ENCODE peak calls at places on chromosomes 6 and 20, in six cellular contexts. One of them, this sample, is unnamed.
A peak's percentile ranks its signal among the peaks of the same experiment; 100 is the strongest.

GRCh38 chr6:43011207-43011606 is 2.5 kb downstream of the MEA1 start:
- DNase-seq in heart left ventricle: no peak
- DNase-seq in GM04503: no peak
- DNase-seq in NCI-H1092 treated with DMSO at 0.1 percent for 48 hours: no peak
- DNase-seq in mammary epithelial cell: no peak
- DNase-seq in central memory CD4-positive, alpha-beta T cell: no peak
- DNase-seq in this sample: no peak

GRCh38 chr20:53088786-53089185 is 116.6 kb downstream of the TSHZ2 start:
- DNase-seq in heart left ventricle: no peak
- DNase-seq in GM04503: no peak
- DNase-seq in NCI-H1092 treated with DMSO at 0.1 percent for 48 hours: no peak
- DNase-seq in mammary epithelial cell: no peak
- DNase-seq in central memory CD4-positive, alpha-beta T cell: no peak
- DNase-seq in this sample: no peak

GRCh38 chr6:7073810-7074525 is 33.8 kb upstream of the RREB1 start:
- DNase-seq in heart left ventricle: peak; percentile 22
- DNase-seq in GM04503: no peak
- DNase-seq in NCI-H1092 treated with DMSO at 0.1 percent for 48 hours: no peak
- DNase-seq in mammary epithelial cell: no peak
- DNase-seq in central memory CD4-positive, alpha-beta T cell: peak; percentile 45
- DNase-seq in this sample: no peak

GRCh38 chr20:46151936-46152335 is 33.8 kb downstream of the CD40 start:
- DNase-seq in heart left ventricle: no peak
- DNase-seq in GM04503: no peak
- DNase-seq in NCI-H1092 treated with DMSO at 0.1 percent for 48 hours: no peak
- DNase-seq in mammary epithelial cell: no peak
- DNase-seq in central memory CD4-positive, alpha-beta T cell: no peak
- DNase-seq in this sample: peak; percentile 39

GRCh38 chr6:97594834-97595233 is 311.8 kb upstream of the MMS22L start:
- DNase-seq in heart left ventricle: no peak
- DNase-seq in GM04503: peak; percentile 37
- DNase-seq in NCI-H1092 treated with DMSO at 0.1 percent for 48 hours: no peak
- DNase-seq in mammary epithelial cell: no peak
- DNase-seq in central memory CD4-positive, alpha-beta T cell: no peak
- DNase-seq in this sample: no peak

GRCh38 chr6:163806761-163807499 is 392.4 kb downstream of the QKI start:
- DNase-seq in heart left ventricle: no peak
- DNase-seq in GM04503: no peak
- DNase-seq in NCI-H1092 treated with DMSO at 0.1 percent for 48 hours: no peak
- DNase-seq in mammary epithelial cell: no peak
- DNase-seq in central memory CD4-positive, alpha-beta T cell: no peak
- DNase-seq in this sample: no peak

GRCh38 chr6:52475307-52475706 is 55.2 kb downstream of the EFHC1 start:
- DNase-seq in heart left ventricle: no peak
- DNase-seq in GM04503: no peak
- DNase-seq in NCI-H1092 treated with DMSO at 0.1 percent for 48 hours: no peak
- DNase-seq in mammary epithelial cell: no peak
- DNase-seq in central memory CD4-positive, alpha-beta T cell: no peak
- DNase-seq in this sample: no peak

GRCh38 chr20:10674684-10675455 is 1.1 kb upstream of the JAG1 start:
- DNase-seq in heart left ventricle: peak; percentile 83
- DNase-seq in GM04503: no peak
- DNase-seq in NCI-H1092 treated with DMSO at 0.1 percent for 48 hours: peak; percentile 64
- DNase-seq in mammary epithelial cell: peak; percentile 69
- DNase-seq in central memory CD4-positive, alpha-beta T cell: no peak
- DNase-seq in this sample: peak; percentile 82

GRCh38 chr6:98944168-98944567 is 3.6 kb downstream of the FBXL4 start:
- DNase-seq in heart left ventricle: no peak
- DNase-seq in GM04503: no peak
- DNase-seq in NCI-H1092 treated with DMSO at 0.1 percent for 48 hours: no peak
- DNase-seq in mammary epithelial cell: no peak
- DNase-seq in central memory CD4-positive, alpha-beta T cell: no peak
- DNase-seq in this sample: no peak

GRCh38 chr6:7112741-7113313 is 5.1 kb downstream of the RREB1 start:
- DNase-seq in heart left ventricle: peak; percentile 29
- DNase-seq in GM04503: no peak
- DNase-seq in NCI-H1092 treated with DMSO at 0.1 percent for 48 hours: peak; percentile 25
- DNase-seq in mammary epithelial cell: peak; percentile 61
- DNase-seq in central memory CD4-positive, alpha-beta T cell: peak; percentile 36
- DNase-seq in this sample: peak; percentile 39

GRCh38 chr6:44128020-44128917 is 915 bp downstream of the TMEM63B start:
- DNase-seq in heart left ventricle: peak; percentile 52
- DNase-seq in GM04503: no peak
- DNase-seq in NCI-H1092 treated with DMSO at 0.1 percent for 48 hours: peak; percentile 47
- DNase-seq in mammary epithelial cell: peak; percentile 57
- DNase-seq in central memory CD4-positive, alpha-beta T cell: no peak
- DNase-seq in this sample: peak; percentile 45

This sample was measured in RWPE1.